ENCODE peak calls at places on chromosomes 16 and 17, in seven cellular contexts. One of them, this sample, is unnamed.

GRCh38 chr17:82200743-82201497 is 11.7 kb downstream of the CCDC57 start:
- DNase-seq in H1: no peak
- DNase-seq in mesenchymal stem cell: peak
- DNase-seq in IMR-90: no peak
- DNase-seq in H9: no peak
- DNase-seq in trophoblast cell: no peak
- DNase-seq in neuronal stem cell: no peak
- DNase-seq in this sample: no peak

GRCh38 chr17:3667366-3668278 is 756 bp downstream of the TAX1BP3 start:
- DNase-seq in mesenchymal stem cell: peak
- DNase-seq in neuronal stem cell: no peak
- DNase-seq in trophoblast cell: peak
- DNase-seq in H1: no peak
- DNase-seq in H9: peak
- DNase-seq in IMR-90: peak
- DNase-seq in this sample: peak

GRCh38 chr16:12500771-12501170 is 302.9 kb downstream of the CPPED1 start:
- DNase-seq in neuronal stem cell: no peak
- DNase-seq in H1: no peak
- DNase-seq in H9: no peak
- DNase-seq in trophoblast cell: no peak
- DNase-seq in mesenchymal stem cell: no peak
- DNase-seq in IMR-90: no peak
- DNase-seq in this sample: no peak

GRCh38 chr16:67163164-67163902 is 1.2 kb upstream of the HSF4 start:
- DNase-seq in neuronal stem cell: no peak
- DNase-seq in H9: no peak
- DNase-seq in H1: no peak
- DNase-seq in trophoblast cell: no peak
- DNase-seq in mesenchymal stem cell: peak
- DNase-seq in IMR-90: peak
- DNase-seq in this sample: peak

GRCh38 chr17:29570521-29570920 is 2.0 kb downstream of the TP53I13 start:
- DNase-seq in trophoblast cell: peak
- DNase-seq in neuronal stem cell: no peak
- DNase-seq in H9: no peak
- DNase-seq in H1: no peak
- DNase-seq in IMR-90: no peak
- DNase-seq in mesenchymal stem cell: no peak
- DNase-seq in this sample: no peak

GRCh38 chr16:49492090-49492801 is 118.6 kb downstream of the C16orf78 start:
- DNase-seq in H9: peak
- DNase-seq in IMR-90: no peak
- DNase-seq in trophoblast cell: peak
- DNase-seq in H1: peak
- DNase-seq in neuronal stem cell: peak
- DNase-seq in mesenchymal stem cell: peak
- DNase-seq in this sample: peak

GRCh38 chr16:8691728-8692127 is 17.3 kb downstream of the ABAT start:
- DNase-seq in IMR-90: no peak
- DNase-seq in H9: no peak
- DNase-seq in neuronal stem cell: no peak
- DNase-seq in mesenchymal stem cell: no peak
- DNase-seq in H1: no peak
- DNase-seq in trophoblast cell: no peak
- DNase-seq in this sample: no peak

GRCh38 chr17:35568561-35568960 is 7.9 kb upstream of the SLFN14 start:
- DNase-seq in H1: no peak
- DNase-seq in IMR-90: peak
- DNase-seq in neuronal stem cell: no peak
- DNase-seq in H9: no peak
- DNase-seq in mesenchymal stem cell: peak
- DNase-seq in trophoblast cell: peak
- DNase-seq in this sample: peak

GRCh38 chr16:56048425-56049100 is 142.7 kb upstream of the GNAO1 start:
- DNase-seq in IMR-90: no peak
- DNase-seq in trophoblast cell: no peak
- DNase-seq in H1: no peak
- DNase-seq in H9: no peak
- DNase-seq in neuronal stem cell: no peak
- DNase-seq in mesenchymal stem cell: no peak
- DNase-seq in this sample: no peak

GRCh38 chr16:25045696-25046381 is 30.7 kb upstream of the ARHGAP17 start:
- DNase-seq in H1: no peak
- DNase-seq in neuronal stem cell: no peak
- DNase-seq in trophoblast cell: no peak
- DNase-seq in IMR-90: peak
- DNase-seq in H9: no peak
- DNase-seq in mesenchymal stem cell: peak
- DNase-seq in this sample: no peak

GRCh38 chr17:10144976-10145375 is 53.4 kb downstream of the GAS7 start:
- DNase-seq in H1: no peak
- DNase-seq in mesenchymal stem cell: no peak
- DNase-seq in neuronal stem cell: no peak
- DNase-seq in trophoblast cell: peak
- DNase-seq in IMR-90: no peak
- DNase-seq in H9: no peak
- DNase-seq in this sample: no peak

GRCh38 chr16:67764153-67764552 is 42.2 kb downstream of the RANBP10 start:
- DNase-seq in trophoblast cell: no peak
- DNase-seq in IMR-90: no peak
- DNase-seq in neuronal stem cell: no peak
- DNase-seq in H1: no peak
- DNase-seq in mesenchymal stem cell: no peak
- DNase-seq in H9: no peak
- DNase-seq in this sample: no peak

GRCh38 chr17:74413491-74413890 is 18.4 kb upstream of the GPRC5C start:
- DNase-seq in trophoblast cell: no peak
- DNase-seq in H9: no peak
- DNase-seq in IMR-90: no peak
- DNase-seq in mesenchymal stem cell: no peak
- DNase-seq in neuronal stem cell: no peak
- DNase-seq in H1: no peak
- DNase-seq in this sample: no peak

GRCh38 chr17:55323518-55324295 is 58.9 kb downstream of the HLF start:
- DNase-seq in mesenchymal stem cell: no peak
- DNase-seq in neuronal stem cell: no peak
- DNase-seq in H1: no peak
- DNase-seq in H9: no peak
- DNase-seq in IMR-90: no peak
- DNase-seq in trophoblast cell: no peak
- DNase-seq in this sample: no peak

GRCh38 chr17:55320594-55321506 is 56.1 kb downstream of the HLF start:
- DNase-seq in H1: no peak
- DNase-seq in neuronal stem cell: no peak
- DNase-seq in mesenchymal stem cell: no peak
- DNase-seq in trophoblast cell: no peak
- DNase-seq in IMR-90: no peak
- DNase-seq in H9: no peak
- DNase-seq in this sample: no peak

GRCh38 chr17:55324296-55324978 is 59.7 kb downstream of the HLF start:
- DNase-seq in IMR-90: no peak
- DNase-seq in mesenchymal stem cell: no peak
- DNase-seq in neuronal stem cell: no peak
- DNase-seq in H1: no peak
- DNase-seq in H9: no peak
- DNase-seq in trophoblast cell: no peak
- DNase-seq in this sample: peak

GRCh38 chr17:55321507-55322064 is 56.8 kb downstream of the HLF start:
- DNase-seq in trophoblast cell: no peak
- DNase-seq in H1: no peak
- DNase-seq in neuronal stem cell: no peak
- DNase-seq in IMR-90: no peak
- DNase-seq in H9: no peak
- DNase-seq in mesenchymal stem cell: no peak
- DNase-seq in this sample: no peak

DNA sequence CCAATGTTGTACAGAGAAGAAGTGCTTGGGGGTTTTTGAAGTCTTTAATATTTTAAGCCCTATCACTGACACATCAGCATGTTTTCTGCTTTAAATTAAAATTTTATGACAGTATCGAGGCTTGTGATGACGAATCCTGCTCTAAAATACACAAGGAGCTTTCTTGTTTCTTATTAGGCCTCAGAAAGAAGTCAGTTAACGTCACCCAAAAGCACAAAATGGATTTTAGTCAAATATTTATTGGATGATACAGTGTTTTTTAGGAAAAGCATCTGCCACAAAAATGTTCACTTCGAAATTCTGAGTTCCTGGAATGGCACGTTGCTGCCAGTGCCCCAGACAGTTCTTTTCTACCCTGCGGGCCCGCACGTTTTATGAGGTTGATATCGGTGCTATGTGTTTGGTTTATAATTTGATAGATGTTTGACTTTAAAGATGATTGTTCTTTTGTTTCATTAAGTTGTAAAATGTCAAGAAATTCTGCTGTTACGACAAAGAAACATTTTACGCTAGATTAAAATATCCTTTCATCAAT is 57.8 kb downstream of the HLF start:
- DNase-seq in neuronal stem cell: no peak
- DNase-seq in H9: no peak
- DNase-seq in H1: no peak
- DNase-seq in mesenchymal stem cell: no peak
- DNase-seq in trophoblast cell: no peak
- DNase-seq in IMR-90: no peak
- DNase-seq in this sample: no peak
- H2BK5ac ChIP-seq in neuronal stem cell: no peak
- H2BK5ac ChIP-seq in H9: no peak
- H2BK5ac ChIP-seq in H1: no peak
- H2BK5ac ChIP-seq in mesenchymal stem cell: no peak
- H2BK5ac ChIP-seq in trophoblast cell: no peak
- H2BK5ac ChIP-seq in IMR-90: no peak
- H2BK5ac ChIP-seq in this sample: no peak

GRCh38 chr17:62664336-62665120 is 37.1 kb downstream of the MRC2 start:
- DNase-seq in H9: no peak
- DNase-seq in neuronal stem cell: no peak
- DNase-seq in IMR-90: no peak
- DNase-seq in mesenchymal stem cell: no peak
- DNase-seq in trophoblast cell: no peak
- DNase-seq in H1: no peak
- DNase-seq in this sample: no peak

GRCh38 chr17:62661337-62661736 is 33.9 kb downstream of the MRC2 start:
- DNase-seq in trophoblast cell: no peak
- DNase-seq in mesenchymal stem cell: no peak
- DNase-seq in IMR-90: no peak
- DNase-seq in neuronal stem cell: no peak
- DNase-seq in H9: no peak
- DNase-seq in H1: no peak
- DNase-seq in this sample: no peak

GRCh38 chr17:62660629-62661118 is 33.2 kb downstream of the MRC2 start:
- DNase-seq in trophoblast cell: no peak
- DNase-seq in mesenchymal stem cell: no peak
- DNase-seq in neuronal stem cell: no peak
- DNase-seq in H1: no peak
- DNase-seq in IMR-90: no peak
- DNase-seq in H9: no peak
- DNase-seq in this sample: no peak

GRCh38 chr17:62663304-62663703 is 35.8 kb downstream of the MRC2 start:
- DNase-seq in neuronal stem cell: no peak
- DNase-seq in H1: no peak
- DNase-seq in mesenchymal stem cell: no peak
- DNase-seq in IMR-90: no peak
- DNase-seq in trophoblast cell: no peak
- DNase-seq in H9: no peak
- DNase-seq in this sample: no peak

DNA sequence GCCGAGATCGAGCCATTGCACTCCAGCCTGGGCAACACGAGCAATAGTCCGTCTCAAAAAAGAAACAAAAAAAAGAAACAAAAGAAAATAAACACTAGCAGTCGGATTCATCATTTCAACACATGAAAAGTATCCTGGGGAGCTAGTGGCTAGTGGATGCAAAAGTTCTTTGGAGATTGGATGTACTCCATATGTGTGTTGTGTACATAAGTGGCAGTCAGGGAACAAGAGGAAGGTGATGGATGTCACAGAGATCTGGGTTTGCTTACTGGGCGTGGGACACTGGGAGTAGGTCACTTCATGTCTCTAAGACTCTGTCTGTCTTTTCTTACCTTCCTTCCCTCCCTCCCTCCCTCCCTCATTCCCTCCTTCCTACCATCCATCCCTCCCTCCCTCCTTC is 35.4 kb downstream of the MRC2 start:
- DNase-seq in H1: no peak
- DNase-seq in neuronal stem cell: no peak
- DNase-seq in mesenchymal stem cell: no peak
- DNase-seq in trophoblast cell: no peak
- DNase-seq in IMR-90: no peak
- DNase-seq in H9: no peak
- DNase-seq in this sample: no peak
- H2BK5ac ChIP-seq in H1: no peak
- H2BK5ac ChIP-seq in neuronal stem cell: no peak
- H2BK5ac ChIP-seq in mesenchymal stem cell: no peak
- H2BK5ac ChIP-seq in trophoblast cell: no peak
- H2BK5ac ChIP-seq in IMR-90: no peak
- H2BK5ac ChIP-seq in H9: no peak
- H2BK5ac ChIP-seq in this sample: no peak

DNA sequence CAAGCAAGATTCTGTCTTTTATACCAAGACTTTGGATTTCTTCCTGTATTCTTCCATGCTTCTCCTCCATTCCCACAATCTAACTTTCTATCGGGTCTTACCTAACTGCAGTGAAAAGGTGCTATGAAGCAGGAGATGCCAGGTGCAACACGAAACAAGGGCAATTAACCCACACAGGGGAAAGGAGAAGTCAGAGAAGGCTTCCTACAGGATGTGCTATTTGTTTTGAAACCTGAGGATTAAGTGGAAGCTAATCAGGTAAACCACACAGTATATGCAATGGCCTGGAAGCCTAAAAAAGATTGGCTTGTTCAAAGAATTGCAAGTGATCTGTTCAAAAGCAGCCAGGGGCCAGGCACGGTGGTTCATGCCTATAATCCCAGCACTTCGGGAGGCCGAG is 417.1 kb upstream of the C16orf82 start:
- DNase-seq in neuronal stem cell: no peak
- DNase-seq in trophoblast cell: no peak
- DNase-seq in H9: no peak
- DNase-seq in IMR-90: no peak
- DNase-seq in mesenchymal stem cell: no peak
- DNase-seq in H1: no peak
- DNase-seq in this sample: no peak
- H2BK5ac ChIP-seq in neuronal stem cell: no peak
- H2BK5ac ChIP-seq in trophoblast cell: no peak
- H2BK5ac ChIP-seq in H9: no peak
- H2BK5ac ChIP-seq in IMR-90: no peak
- H2BK5ac ChIP-seq in mesenchymal stem cell: no peak
- H2BK5ac ChIP-seq in H1: no peak
- H2BK5ac ChIP-seq in this sample: no peak

GRCh38 chr16:84079664-84080063 is 37.1 kb upstream of the SLC38A8 start:
- DNase-seq in trophoblast cell: no peak
- DNase-seq in IMR-90: no peak
- DNase-seq in neuronal stem cell: no peak
- DNase-seq in mesenchymal stem cell: no peak
- DNase-seq in H1: no peak
- DNase-seq in H9: no peak
- DNase-seq in this sample: no peak
- H2BK5ac ChIP-seq in trophoblast cell: no peak
- H2BK5ac ChIP-seq in IMR-90: no peak
- H2BK5ac ChIP-seq in neuronal stem cell: no peak
- H2BK5ac ChIP-seq in mesenchymal stem cell: no peak
- H2BK5ac ChIP-seq in H1: no peak
- H2BK5ac ChIP-seq in H9: no peak
- H2BK5ac ChIP-seq in this sample: no peak

This sample was measured in mesendoderm.